ENCODE peak calls at places on chromosomes 5 and 9, in six cellular contexts. J, E, A, F, C and Q are unnamed samples.

GRCh38 chr9:130997925-130998595 is 10.9 kb upstream of the LAMC3 start:
- DNase-seq in J (no peak), F (peak; percentile 86), E (peak; percentile 51), C (peak; percentile 85), A (peak; percentile 69), Q (peak; percentile 50)

GRCh38 chr9:112308576-112308975 is 24.8 kb downstream of the PTBP3 start:
- DNase-seq in E (no peak), F (peak; percentile 22), A (no peak), J (no peak), C (no peak), Q (no peak)

GRCh38 chr5:126445502-126446174 is 22.4 kb downstream of the GRAMD2B start:
- DNase-seq in F (no peak), C (no peak), A (peak; percentile 18), J (no peak), E (no peak), Q (no peak)

GRCh38 chr5:122183098-122183794 is 53.9 kb downstream of the ZNF474 start:
- DNase-seq in C (peak; percentile 77), E (no peak), F (no peak), J (no peak), A (peak; percentile 91), Q (peak; percentile 56)

GRCh38 chr9:129480227-129480626 is 140.7 kb downstream of the C9orf50 start:
- DNase-seq in E (no peak), J (no peak), F (no peak), A (peak; percentile 48), C (no peak), Q (no peak)

GRCh38 chr5:120155873-120156272 is 308.2 kb upstream of the PRR16 start:
- DNase-seq in E (no peak), F (no peak), A (peak; percentile 55), J (no peak), C (no peak), Q (no peak)

GRCh38 chr9:74336161-74336560 is 161.0 kb upstream of the RORB start:
- DNase-seq in F (no peak), E (no peak), J (no peak), A (no peak), C (no peak), Q (no peak)

GRCh38 chr5:87949665-87950640 is 318.7 kb downstream of the TMEM161B start:
- DNase-seq in F (no peak), A (no peak), E (no peak), C (no peak), J (no peak), Q (no peak)

GRCh38 chr5:1002836-1003235 is 5.8 kb upstream of the NKD2 start:
- DNase-seq in E (no peak), C (peak; percentile 13), J (no peak), A (no peak), F (no peak), Q (peak; percentile 10)

GRCh38 chr9:100587375-100587774 is 9.5 kb downstream of the CAVIN4 start:
- DNase-seq in J (no peak), E (no peak), A (peak; percentile 56), F (no peak), C (no peak), Q (no peak)

GRCh38 chr9:38068616-38068865 is 486 bp downstream of the SHB start:
- DNase-seq in F (peak; percentile 69), J (no peak), A (peak; percentile 61), E (peak; percentile 67), C (no peak), Q (no peak)

GRCh38 chr9:134342746-134343115 is 16.5 kb downstream of the RXRA start:
- DNase-seq in C (no peak), A (no peak), E (no peak), F (no peak), J (no peak), Q (no peak)

GRCh38 chr5:149452665-149453617 is 73.8 kb upstream of the IL17B start:
- DNase-seq in E (no peak), A (peak; percentile 98), C (no peak), J (no peak), F (no peak), Q (no peak)

GRCh38 chr5:18792145-18792544 is 1157.9 kb downstream of the TAF11L14 start:
- DNase-seq in F (no peak), E (no peak), C (no peak), A (peak; percentile 1), J (no peak), Q (no peak)

GRCh38 chr5:138444078-138444773 is 5.4 kb downstream of the REEP2 start:
- DNase-seq in C (no peak), A (no peak), E (no peak), J (no peak), F (no peak), Q (no peak)

GRCh38 chr9:2174911-2175310 is 159.8 kb downstream of the SMARCA2 start:
- DNase-seq in J (no peak), C (no peak), F (no peak), A (no peak), E (no peak), Q (no peak)

GRCh38 chr5:108059334-108059733 is 322.6 kb downstream of the FBXL17 start:
- DNase-seq in E (no peak), C (no peak), F (no peak), J (no peak), A (no peak), Q (no peak)

GRCh38 chr5:108054349-108054748 is 327.5 kb downstream of the FBXL17 start:
- DNase-seq in C (no peak), A (no peak), F (no peak), J (no peak), E (no peak), Q (no peak)

GRCh38 chr5:108061941-108062340 is 320.0 kb downstream of the FBXL17 start:
- DNase-seq in E (no peak), J (no peak), A (peak; percentile 16), C (no peak), F (no peak), Q (no peak)

DNA sequence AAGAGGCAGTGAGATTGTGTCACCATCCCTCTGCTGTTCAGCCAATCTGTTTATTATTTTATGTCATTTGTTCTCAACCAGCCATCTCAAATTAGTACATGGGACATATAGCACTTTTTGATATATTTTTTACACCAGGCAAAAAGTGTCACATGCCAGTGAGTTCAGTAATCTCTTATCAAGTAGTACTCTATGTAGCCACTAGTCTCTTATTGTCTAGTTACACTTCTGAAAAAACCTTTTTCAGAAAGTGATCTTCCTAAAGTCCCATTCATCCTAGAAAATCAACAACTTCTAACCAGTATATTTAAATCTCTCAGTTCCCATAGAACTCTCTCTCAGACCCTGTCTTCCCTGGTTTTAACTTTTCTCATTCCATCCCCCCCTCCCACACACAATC is 321.6 kb downstream of the FBXL17 start:
- DNase-seq in C (no peak), A (no peak), E (no peak), J (no peak), F (no peak), Q (no peak)
- TF ChIP-seq CTCF in C (no peak), A (no peak), E (no peak), J (no peak), F (no peak), Q (no peak)

DNA sequence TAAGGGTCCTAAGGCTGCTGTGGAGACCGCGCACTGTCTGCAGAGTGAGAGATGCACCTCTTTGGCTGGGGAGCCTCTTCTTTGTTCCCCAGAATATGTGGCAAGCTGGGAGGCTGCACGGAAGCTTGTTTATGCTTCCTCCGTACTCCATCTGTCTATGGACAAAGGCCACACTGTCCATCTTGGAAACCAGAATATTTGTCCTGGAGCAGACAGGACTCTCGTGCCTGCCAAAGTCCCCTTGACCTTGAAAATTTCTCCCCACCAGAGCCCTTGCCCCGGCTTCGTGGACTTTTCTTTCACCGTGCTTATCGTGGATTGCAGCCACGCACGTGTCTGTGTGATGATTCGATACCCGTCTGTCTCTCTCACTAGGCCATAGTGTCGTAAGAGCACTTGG is 147.4 kb downstream of the NSG2 start:
- DNase-seq in E (no peak), C (no peak), J (no peak), F (no peak), A (no peak), Q (no peak)
- TF ChIP-seq CTCF in E (no peak), C (no peak), J (no peak), F (no peak), A (no peak), Q (no peak)

GRCh38 chr5:90135979-90136378 is 273.6 kb downstream of the CETN3 start:
- DNase-seq in E (peak; percentile 52), F (no peak), A (no peak), J (no peak), C (peak; percentile 17), Q (no peak)
- TF ChIP-seq CTCF in E (peak; percentile 54), F (no peak), A (no peak), J (no peak), C (no peak), Q (no peak)

DNA sequence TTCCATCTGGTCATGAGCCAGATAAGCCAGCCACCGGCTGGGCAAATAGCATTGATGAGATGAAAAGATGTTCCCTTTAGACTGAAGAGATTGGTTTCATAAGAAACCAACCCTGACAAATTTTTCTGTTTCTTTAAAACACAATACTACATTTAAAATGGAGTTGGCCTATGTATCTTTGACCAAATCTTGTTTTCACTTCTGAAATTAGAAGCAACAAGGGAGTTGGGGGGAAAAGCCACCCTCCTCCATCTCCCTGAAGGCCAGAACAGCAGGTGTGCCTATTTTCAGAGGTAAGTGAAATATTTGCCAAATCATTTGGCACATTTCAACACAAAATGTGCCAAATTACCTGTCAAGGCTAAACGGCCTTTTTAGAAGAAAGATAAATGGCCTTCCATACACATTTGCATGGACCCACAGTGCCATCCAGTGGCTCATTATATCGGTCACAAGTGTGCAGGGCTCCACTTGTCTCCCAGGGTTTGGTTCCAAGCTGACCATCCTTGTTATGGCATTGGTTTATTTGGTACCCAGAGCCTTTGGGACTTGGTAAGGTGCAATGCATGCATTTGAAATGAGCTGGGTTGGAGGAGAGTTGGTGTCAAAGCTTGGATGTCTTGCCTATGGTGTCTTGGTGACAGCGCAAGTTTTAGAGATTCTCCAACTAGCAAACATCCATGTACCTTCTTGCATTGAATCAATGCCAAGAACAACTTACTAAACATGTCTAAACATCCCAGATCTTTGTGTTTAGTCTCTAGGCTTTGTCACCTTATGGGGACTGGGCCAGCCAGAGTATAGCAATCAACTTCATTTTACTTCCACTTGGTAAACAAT is 372.0 kb upstream of the KIF2A start:
- DNase-seq in J (no peak), E (peak; percentile 64), A (peak; percentile 57), F (peak; percentile 63), C (peak; percentile 76), Q (no peak)
- TF ChIP-seq CTCF in J (peak; percentile 39), E (peak; percentile 51), A (peak; percentile 38), F (peak; percentile 44), C (peak; percentile 17), Q (no peak)

GRCh38 chr5:145908206-145908945 is 28.0 kb upstream of the SH3RF2 start:
- DNase-seq in A (no peak), F (no peak), J (no peak), E (no peak), C (no peak), Q (no peak)
- TF ChIP-seq CTCF in A (peak; percentile 24), F (no peak), J (no peak), E (no peak), C (no peak), Q (no peak)

GRCh38 chr5:93909356-93909755 is 168.0 kb upstream of the POU5F2 start:
- DNase-seq in F (no peak), E (no peak), C (no peak), J (no peak), A (peak; percentile 49), Q (no peak)
- TF ChIP-seq CTCF in F (peak; percentile 28), E (no peak), C (no peak), J (no peak), A (peak; percentile 17), Q (no peak)